ENCODE peak calls at places on chromosomes 13 and 19, in seven cellular contexts. L is brain microvascular endothelial cell, E is foreskin fibroblast, S is cardiac muscle cell, K is AG09319, I is D721Med, G is osteoblast. W is an unnamed sample.
A peak's percentile ranks its signal among the peaks of the same experiment; 100 is the strongest.

GRCh38 chr19:56837892-56838679 is 2.4 kb downstream of the PEG3 start:
- DNase-seq in L (peak; percentile 18), E (no peak), S (peak; percentile 83), K (no peak), I (no peak), G (no peak), W (no peak)

GRCh38 chr19:27972291-27973040 is 1240.5 kb downstream of the UQCRFS1 start:
- DNase-seq in L (peak; percentile 45), E (no peak), S (peak; percentile 38), K (no peak), I (no peak), G (no peak), W (no peak)

GRCh38 chr19:11736696-11737095 is 2.0 kb downstream of the ZNF823 start:
- DNase-seq in L (peak; percentile 51), E (peak; percentile 29), S (peak; percentile 46), K (no peak), I (no peak), G (peak; percentile 88), W (no peak)

GRCh38 chr13:68995972-68996670 is 1111.5 kb upstream of the ATXN8OS start:
- DNase-seq in L (no peak), E (no peak), S (no peak), K (no peak), I (no peak), G (no peak), W (no peak)

GRCh38 chr19:39481229-39481545 is 549 bp downstream of the TIMM50 start:
- DNase-seq in L (no peak), E (no peak), S (peak; percentile 7), K (no peak), I (no peak), G (peak; percentile 68), W (no peak)

GRCh38 chr19:2015611-2015950 is at the start of gene BTBD2:
- DNase-seq in L (no peak), E (peak; percentile 75), S (peak; percentile 89), K (peak; percentile 87), I (peak; percentile 63), G (no peak), W (no peak)

GRCh38 chr13:51638497-51638871 is 54.2 kb downstream of the WDFY2 start:
- DNase-seq in L (no peak), E (no peak), S (peak; percentile 27), K (no peak), I (no peak), G (peak; percentile 61), W (no peak)

GRCh38 chr19:44807162-44807561 is 1.7 kb upstream of the BCAM start:
- DNase-seq in L (no peak), E (no peak), S (no peak), K (no peak), I (no peak), G (peak; percentile 32), W (no peak)

GRCh38 chr13:33496336-33496735 is 210.8 kb upstream of the STARD13 start:
- DNase-seq in L (no peak), E (no peak), S (no peak), K (no peak), I (no peak), G (no peak), W (no peak)

GRCh38 chr19:48102870-48103751 is 7.5 kb downstream of the PLA2G4C start:
- DNase-seq in L (peak; percentile 31), E (peak; percentile 24), S (peak; percentile 53), K (no peak), I (peak; percentile 68), G (peak; percentile 94), W (peak; percentile 43)

GRCh38 chr13:57666131-57666530 is 34.6 kb downstream of the PCDH17 start:
- DNase-seq in L (no peak), E (no peak), S (no peak), K (no peak), I (no peak), G (no peak), W (no peak)

GRCh38 chr19:14979136-14979497 is 547 bp downstream of the SLC1A6 start:
- DNase-seq in L (no peak), E (no peak), S (no peak), K (no peak), I (no peak), G (peak; percentile 37), W (no peak)

GRCh38 chr19:4376991-4377781 is 23.2 kb downstream of the SH3GL1 start:
- DNase-seq in L (no peak), E (no peak), S (no peak), K (no peak), I (no peak), G (peak; percentile 84), W (no peak)

GRCh38 chr19:49895566-49896297 is 955 bp downstream of the IL4I1 start:
- DNase-seq in L (no peak), E (no peak), S (no peak), K (no peak), I (no peak), G (peak; percentile 78), W (no peak)

GRCh38 chr13:19632915-19633339 is 532 bp upstream of the MPHOSPH8 start:
- DNase-seq in L (no peak), E (no peak), S (no peak), K (no peak), I (no peak), G (peak; percentile 63), W (no peak)

GRCh38 chr19:43984687-43985000 is 656 bp downstream of the ZNF155 start:
- DNase-seq in L (no peak), E (no peak), S (no peak), K (no peak), I (no peak), G (peak; percentile 60), W (no peak)

GRCh38 chr19:4909172-4909896 is at the start of gene UHRF1:
- DNase-seq in L (no peak), E (no peak), S (no peak), K (no peak), I (peak; percentile 53), G (peak; percentile 82), W (no peak)

GRCh38 chr19:19562665-19563347 is 24.7 kb downstream of the CILP2 start:
- DNase-seq in L (no peak), E (no peak), S (no peak), K (no peak), I (no peak), G (peak; percentile 87), W (no peak)

GRCh38 chr13:111853766-111854165 is 213.2 kb upstream of the SOX1 start:
- DNase-seq in L (no peak), E (no peak), S (no peak), K (no peak), I (no peak), G (no peak), W (no peak)

GRCh38 chr13:99407906-99408702 is 93.2 kb upstream of the TM9SF2 start:
- DNase-seq in L (no peak), E (no peak), S (no peak), K (no peak), I (no peak), G (no peak), W (no peak)

GRCh38 chr19:50414850-50415660 is 3.7 kb upstream of the SPIB start:
- DNase-seq in L (peak; percentile 64), E (peak; percentile 50), S (peak; percentile 82), K (peak; percentile 16), I (peak; percentile 74), G (peak; percentile 99), W (peak; percentile 60)

GRCh38 chr13:98910501-98910951 is 67.3 kb downstream of the DOCK9 start:
- DNase-seq in L (peak; percentile 80), E (peak; percentile 54), S (peak; percentile 74), K (no peak), I (no peak), G (no peak), W (peak; percentile 98)

GRCh38 chr13:88800505-88800904 is 1129.3 kb downstream of the SLITRK5 start:
- DNase-seq in L (no peak), E (no peak), S (no peak), K (no peak), I (no peak), G (no peak), W (no peak)

GRCh38 chr19:2462635-2463421 is 6.1 kb upstream of the LMNB2 start:
- DNase-seq in L (peak; percentile 92), E (peak; percentile 98), S (peak; percentile 98), K (peak; percentile 97), I (peak; percentile 58), G (peak; percentile 98), W (peak; percentile 88)

GRCh38 chr19:3690551-3691371 is 9.5 kb downstream of the PIP5K1C start:
- DNase-seq in L (no peak), E (no peak), S (no peak), K (no peak), I (no peak), G (peak; percentile 82), W (no peak)

GRCh38 chr13:90420683-90421082 is 926.8 kb upstream of the MIR17HG start:
- DNase-seq in L (no peak), E (no peak), S (no peak), K (no peak), I (no peak), G (no peak), W (no peak)
- TF ChIP-seq CTCF in L (peak; percentile 36), E (peak; percentile 7), S (peak; percentile 9), K (peak; percentile 3), I (no peak), G (peak; percentile 36), W (no peak)

DNA sequence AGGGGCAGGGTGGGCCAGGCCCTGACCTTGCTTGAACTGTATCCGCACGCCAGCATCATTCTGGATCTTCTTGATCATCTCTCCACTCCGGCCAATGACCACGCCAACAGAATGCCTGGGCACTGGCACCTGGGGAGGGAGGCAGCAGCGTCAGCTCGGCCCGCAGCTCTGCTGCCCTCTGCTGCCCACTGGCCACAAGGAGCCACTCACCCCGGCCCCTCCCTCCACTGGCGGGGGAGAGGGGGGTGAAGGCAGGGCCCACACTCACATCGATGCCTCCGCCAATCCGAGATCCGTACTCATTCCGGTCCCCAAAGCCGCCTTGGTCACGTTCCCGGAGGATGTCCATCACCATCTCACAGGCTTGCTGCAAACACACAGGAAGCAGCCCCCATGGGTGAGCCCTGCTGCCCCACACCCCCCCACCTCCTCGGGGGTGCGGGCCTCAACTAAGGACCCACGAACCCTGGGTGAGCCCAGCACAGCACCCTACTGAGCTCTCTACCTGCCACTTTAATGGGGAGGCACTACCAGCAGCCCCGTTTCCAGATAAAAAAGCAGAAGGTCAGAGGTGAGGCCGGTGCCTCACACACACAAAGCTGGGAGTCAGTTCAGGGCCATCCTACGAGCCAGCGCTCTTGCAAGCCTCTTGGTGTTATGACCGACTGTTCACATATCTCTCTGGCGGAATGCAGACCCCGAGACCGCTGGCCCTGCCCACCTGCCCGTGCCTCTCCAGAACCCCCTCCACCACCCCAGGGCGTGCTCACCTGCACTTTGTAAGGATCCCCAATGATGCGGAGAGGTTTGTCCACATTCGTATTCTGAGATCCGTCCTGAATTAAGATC is 6.7 kb downstream of the KHSRP start:
- DNase-seq in L (no peak), E (no peak), S (peak; percentile 37), K (no peak), I (peak; percentile 19), G (peak; percentile 97), W (peak; percentile 7)
- TF ChIP-seq CTCF in L (peak; percentile 69), E (peak; percentile 36), S (peak; percentile 49), K (peak; percentile 40), I (no peak), G (peak; percentile 52), W (peak; percentile 30)

GRCh38 chr13:40588101-40588500 is 78.3 kb downstream of the FOXO1 start:
- DNase-seq in L (no peak), E (no peak), S (no peak), K (no peak), I (no peak), G (no peak), W (no peak)
- TF ChIP-seq CTCF in L (no peak), E (no peak), S (no peak), K (no peak), I (no peak), G (no peak), W (no peak)

DNA sequence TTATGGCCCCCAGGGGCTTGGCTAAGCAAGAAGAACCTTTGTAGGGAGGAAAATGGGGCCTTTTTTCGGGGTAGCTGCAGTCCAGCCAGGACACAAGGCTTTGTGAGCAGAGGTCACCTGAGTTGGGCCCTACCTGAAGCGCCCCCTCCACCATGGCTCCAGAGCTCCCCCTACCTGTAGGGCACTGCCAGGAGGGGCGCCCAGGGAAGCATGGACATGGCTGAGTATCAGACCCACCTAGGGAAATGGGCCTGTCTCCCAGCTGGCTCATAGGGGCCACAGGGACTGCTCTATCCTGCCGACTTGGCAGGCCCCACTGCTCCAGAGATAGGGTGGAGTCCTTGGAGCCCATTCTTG is 9.0 kb upstream of the CEBPA start:
- DNase-seq in L (no peak), E (no peak), S (no peak), K (no peak), I (no peak), G (peak; percentile 0), W (no peak)
- TF ChIP-seq CTCF in L (no peak), E (no peak), S (peak; percentile 10), K (no peak), I (no peak), G (no peak), W (peak; percentile 6)

W was measured in endothelial cell of umbilical vein.